ENCODE peak calls at places on chromosomes 4 and X, in eight cellular contexts. One of them, this sample, is unnamed.
A peak's percentile ranks its signal among the peaks of the same experiment; 100 is the strongest.

GRCh38 chr4:147104768-147105167 is 159.1 kb upstream of the TTC29 start:
- DNase-seq in breast epithelium: no peak
- DNase-seq in suprapubic skin: no peak
- DNase-seq in right lobe of liver: no peak
- DNase-seq in gastrocnemius medialis: no peak
- DNase-seq in vagina: no peak
- DNase-seq in K562: no peak
- DNase-seq in endothelial cell of umbilical vein: no peak
- DNase-seq in this sample: no peak

GRCh38 chr4:165635261-165635838 is 237.7 kb upstream of the TLL1 start:
- DNase-seq in breast epithelium: no peak
- DNase-seq in suprapubic skin: no peak
- DNase-seq in right lobe of liver: no peak
- DNase-seq in gastrocnemius medialis: no peak
- DNase-seq in vagina: no peak
- DNase-seq in K562: no peak
- DNase-seq in endothelial cell of umbilical vein: no peak
- DNase-seq in this sample: no peak

GRCh38 chrX:129823115-129823514 is 20.6 kb downstream of the ZDHHC9 start:
- DNase-seq in breast epithelium: no peak
- DNase-seq in suprapubic skin: no peak
- DNase-seq in right lobe of liver: no peak
- DNase-seq in gastrocnemius medialis: no peak
- DNase-seq in vagina: no peak
- DNase-seq in K562: peak; percentile 63
- DNase-seq in endothelial cell of umbilical vein: peak; percentile 44
- DNase-seq in this sample: peak; percentile 30

GRCh38 chr4:146654976-146655761 is 16.5 kb downstream of the POU4F2 start:
- DNase-seq in breast epithelium: no peak
- DNase-seq in suprapubic skin: no peak
- DNase-seq in right lobe of liver: no peak
- DNase-seq in gastrocnemius medialis: no peak
- DNase-seq in vagina: no peak
- DNase-seq in K562: no peak
- DNase-seq in endothelial cell of umbilical vein: no peak
- DNase-seq in this sample: no peak

GRCh38 chr4:146194212-146194611 is 18.7 kb downstream of the LSM6 start:
- DNase-seq in breast epithelium: no peak
- DNase-seq in suprapubic skin: no peak
- DNase-seq in right lobe of liver: no peak
- DNase-seq in gastrocnemius medialis: no peak
- DNase-seq in vagina: no peak
- DNase-seq in K562: no peak
- DNase-seq in endothelial cell of umbilical vein: no peak
- DNase-seq in this sample: no peak

GRCh38 chr4:145278341-145279121 is 98.1 kb upstream of the OTUD4 start:
- DNase-seq in breast epithelium: no peak
- DNase-seq in suprapubic skin: no peak
- DNase-seq in right lobe of liver: no peak
- DNase-seq in gastrocnemius medialis: no peak
- DNase-seq in vagina: no peak
- DNase-seq in K562: peak; percentile 79
- DNase-seq in endothelial cell of umbilical vein: peak; percentile 69
- DNase-seq in this sample: no peak

GRCh38 chr4:108001540-108001939 is 11.9 kb downstream of the HADH start:
- DNase-seq in breast epithelium: no peak
- DNase-seq in suprapubic skin: no peak
- DNase-seq in right lobe of liver: no peak
- DNase-seq in gastrocnemius medialis: no peak
- DNase-seq in vagina: no peak
- DNase-seq in K562: no peak
- DNase-seq in endothelial cell of umbilical vein: no peak
- DNase-seq in this sample: no peak

GRCh38 chr4:135124196-135124595 is 922.6 kb upstream of the PABPC4L start:
- DNase-seq in breast epithelium: no peak
- DNase-seq in suprapubic skin: no peak
- DNase-seq in right lobe of liver: no peak
- DNase-seq in gastrocnemius medialis: no peak
- DNase-seq in vagina: no peak
- DNase-seq in K562: no peak
- DNase-seq in endothelial cell of umbilical vein: no peak
- DNase-seq in this sample: no peak

GRCh38 chrX:12241026-12241425 is 102.8 kb downstream of the FRMPD4 start:
- DNase-seq in breast epithelium: no peak
- DNase-seq in suprapubic skin: no peak
- DNase-seq in right lobe of liver: no peak
- DNase-seq in gastrocnemius medialis: no peak
- DNase-seq in vagina: no peak
- DNase-seq in K562: no peak
- DNase-seq in endothelial cell of umbilical vein: no peak
- DNase-seq in this sample: no peak

GRCh38 chrX:110087485-110088356 is 84.8 kb downstream of the TMEM164 start:
- DNase-seq in breast epithelium: no peak
- DNase-seq in suprapubic skin: no peak
- DNase-seq in right lobe of liver: no peak
- DNase-seq in gastrocnemius medialis: peak; percentile 89
- DNase-seq in vagina: no peak
- DNase-seq in K562: no peak
- DNase-seq in endothelial cell of umbilical vein: peak; percentile 74
- DNase-seq in this sample: no peak

GRCh38 chr4:74044676-74045075 is 6.2 kb upstream of the CXCL3 start:
- DNase-seq in breast epithelium: no peak
- DNase-seq in suprapubic skin: no peak
- DNase-seq in right lobe of liver: no peak
- DNase-seq in gastrocnemius medialis: no peak
- DNase-seq in vagina: no peak
- DNase-seq in K562: no peak
- DNase-seq in endothelial cell of umbilical vein: peak; percentile 30
- DNase-seq in this sample: no peak

GRCh38 chr4:47926667-47927258 is 12.4 kb upstream of the NFXL1 start:
- DNase-seq in breast epithelium: no peak
- DNase-seq in suprapubic skin: no peak
- DNase-seq in right lobe of liver: no peak
- DNase-seq in gastrocnemius medialis: no peak
- DNase-seq in vagina: no peak
- DNase-seq in K562: peak; percentile 76
- DNase-seq in endothelial cell of umbilical vein: peak; percentile 49
- DNase-seq in this sample: peak; percentile 45

GRCh38 chr4:106264331-106264728 is 51.7 kb downstream of the TBCK start:
- DNase-seq in breast epithelium: no peak
- DNase-seq in suprapubic skin: no peak
- DNase-seq in right lobe of liver: no peak
- DNase-seq in gastrocnemius medialis: no peak
- DNase-seq in vagina: no peak
- DNase-seq in K562: peak; percentile 44
- DNase-seq in endothelial cell of umbilical vein: no peak
- DNase-seq in this sample: no peak

GRCh38 chr4:70725633-70726032 is 3.9 kb downstream of the RUFY3 start:
- DNase-seq in breast epithelium: no peak
- DNase-seq in suprapubic skin: no peak
- DNase-seq in right lobe of liver: no peak
- DNase-seq in gastrocnemius medialis: no peak
- DNase-seq in vagina: no peak
- DNase-seq in K562: no peak
- DNase-seq in endothelial cell of umbilical vein: no peak
- DNase-seq in this sample: no peak

GRCh38 chr4:70718811-70719604 is 2.8 kb upstream of the RUFY3 start:
- DNase-seq in breast epithelium: no peak
- DNase-seq in suprapubic skin: no peak
- DNase-seq in right lobe of liver: no peak
- DNase-seq in gastrocnemius medialis: no peak
- DNase-seq in vagina: no peak
- DNase-seq in K562: no peak
- DNase-seq in endothelial cell of umbilical vein: no peak
- DNase-seq in this sample: no peak

GRCh38 chr4:70722199-70722791 is 531 bp downstream of the RUFY3 start:
- DNase-seq in breast epithelium: no peak
- DNase-seq in suprapubic skin: no peak
- DNase-seq in right lobe of liver: no peak
- DNase-seq in gastrocnemius medialis: no peak
- DNase-seq in vagina: no peak
- DNase-seq in K562: peak; percentile 69
- DNase-seq in endothelial cell of umbilical vein: no peak
- DNase-seq in this sample: no peak

GRCh38 chr4:70724463-70724862 is 2.7 kb downstream of the RUFY3 start:
- DNase-seq in breast epithelium: no peak
- DNase-seq in suprapubic skin: no peak
- DNase-seq in right lobe of liver: no peak
- DNase-seq in gastrocnemius medialis: no peak
- DNase-seq in vagina: no peak
- DNase-seq in K562: no peak
- DNase-seq in endothelial cell of umbilical vein: no peak
- DNase-seq in this sample: no peak

DNA sequence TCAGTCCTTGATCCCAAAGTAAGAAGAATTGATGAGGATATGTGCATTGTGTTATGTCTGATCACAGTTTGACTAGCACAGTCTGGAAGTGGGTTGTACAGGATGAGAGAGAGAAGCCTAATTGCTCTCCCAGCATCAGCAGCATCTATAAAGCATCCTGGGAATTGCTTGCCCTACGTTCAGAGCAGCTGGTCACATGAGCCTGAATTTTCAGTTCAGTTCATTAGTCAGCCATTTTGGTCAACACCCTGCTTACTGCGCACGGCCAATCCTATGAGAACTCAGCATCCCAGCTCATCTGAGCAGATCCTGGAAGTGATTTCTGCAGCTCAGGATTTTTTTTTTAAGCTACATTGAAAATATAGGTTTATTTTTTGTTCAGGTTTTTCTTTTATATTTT is at the start of gene RUFY3:
- DNase-seq in breast epithelium: no peak
- DNase-seq in suprapubic skin: no peak
- DNase-seq in right lobe of liver: no peak
- DNase-seq in gastrocnemius medialis: peak; percentile 25
- DNase-seq in vagina: no peak
- DNase-seq in K562: peak; percentile 30
- DNase-seq in endothelial cell of umbilical vein: no peak
- DNase-seq in this sample: peak; percentile 38
- TF ChIP-seq POLR2A in breast epithelium: no peak
- TF ChIP-seq POLR2A in suprapubic skin: no peak
- TF ChIP-seq POLR2A in right lobe of liver: no peak
- TF ChIP-seq POLR2A in gastrocnemius medialis: no peak
- TF ChIP-seq POLR2A in vagina: no peak
- TF ChIP-seq POLR2A in K562: no peak
- TF ChIP-seq POLR2A in endothelial cell of umbilical vein: no peak
- TF ChIP-seq POLR2A in this sample: no peak

GRCh38 chr4:2051086-2051485 is 8.0 kb upstream of the NAT8L start:
- DNase-seq in breast epithelium: no peak
- DNase-seq in suprapubic skin: peak; percentile 53
- DNase-seq in right lobe of liver: peak; percentile 15
- DNase-seq in gastrocnemius medialis: peak; percentile 54
- DNase-seq in vagina: no peak
- DNase-seq in K562: no peak
- DNase-seq in endothelial cell of umbilical vein: no peak
- DNase-seq in this sample: no peak
- H3K4me1 ChIP-seq in breast epithelium: no peaks in the 10 kb centered on the region
- H3K4me1 ChIP-seq in suprapubic skin: peaks cover 7% of the 10 kb centered on the region
- H3K4me1 ChIP-seq in right lobe of liver: no peaks in the 10 kb centered on the region
- H3K4me1 ChIP-seq in gastrocnemius medialis: peaks cover 9% of the 10 kb centered on the region
- H3K4me1 ChIP-seq in vagina: no peaks in the 10 kb centered on the region
- H3K4me1 ChIP-seq in K562: no peaks in the 10 kb centered on the region
- H3K4me1 ChIP-seq in endothelial cell of umbilical vein: no peaks in the 10 kb centered on the region
- H3K4me1 ChIP-seq in this sample: no peaks in the 10 kb centered on the region

GRCh38 chr4:2515835-2516550 is 20.5 kb upstream of the FAM193A start:
- DNase-seq in breast epithelium: no peak
- DNase-seq in suprapubic skin: no peak
- DNase-seq in right lobe of liver: peak; percentile 72
- DNase-seq in gastrocnemius medialis: peak; percentile 39
- DNase-seq in vagina: no peak
- DNase-seq in K562: no peak
- DNase-seq in endothelial cell of umbilical vein: no peak
- DNase-seq in this sample: no peak
- TF ChIP-seq POLR2A in breast epithelium: no peak
- TF ChIP-seq POLR2A in suprapubic skin: no peak
- TF ChIP-seq POLR2A in right lobe of liver: no peak
- TF ChIP-seq POLR2A in gastrocnemius medialis: no peak
- TF ChIP-seq POLR2A in vagina: no peak
- TF ChIP-seq POLR2A in K562: no peak
- TF ChIP-seq POLR2A in endothelial cell of umbilical vein: no peak
- TF ChIP-seq POLR2A in this sample: no peak

GRCh38 chrX:107447642-107448041 is 1.8 kb upstream of the FRMPD3 start:
- DNase-seq in breast epithelium: no peak
- DNase-seq in suprapubic skin: no peak
- DNase-seq in right lobe of liver: no peak
- DNase-seq in gastrocnemius medialis: no peak
- DNase-seq in vagina: no peak
- DNase-seq in K562: no peak
- DNase-seq in endothelial cell of umbilical vein: no peak
- DNase-seq in this sample: no peak

GRCh38 chrX:107451754-107452153 is 2.3 kb downstream of the FRMPD3 start:
- DNase-seq in breast epithelium: no peak
- DNase-seq in suprapubic skin: no peak
- DNase-seq in right lobe of liver: no peak
- DNase-seq in gastrocnemius medialis: no peak
- DNase-seq in vagina: no peak
- DNase-seq in K562: no peak
- DNase-seq in endothelial cell of umbilical vein: no peak
- DNase-seq in this sample: no peak

GRCh38 chrX:107449490-107450175 is at the start of gene FRMPD3:
- DNase-seq in breast epithelium: no peak
- DNase-seq in suprapubic skin: no peak
- DNase-seq in right lobe of liver: no peak
- DNase-seq in gastrocnemius medialis: no peak
- DNase-seq in vagina: no peak
- DNase-seq in K562: no peak
- DNase-seq in endothelial cell of umbilical vein: no peak
- DNase-seq in this sample: no peak

GRCh38 chrX:107450823-107451509 is 1.5 kb downstream of the FRMPD3 start:
- DNase-seq in breast epithelium: no peak
- DNase-seq in suprapubic skin: no peak
- DNase-seq in right lobe of liver: no peak
- DNase-seq in gastrocnemius medialis: no peak
- DNase-seq in vagina: no peak
- DNase-seq in K562: peak; percentile 16
- DNase-seq in endothelial cell of umbilical vein: no peak
- DNase-seq in this sample: no peak

DNA sequence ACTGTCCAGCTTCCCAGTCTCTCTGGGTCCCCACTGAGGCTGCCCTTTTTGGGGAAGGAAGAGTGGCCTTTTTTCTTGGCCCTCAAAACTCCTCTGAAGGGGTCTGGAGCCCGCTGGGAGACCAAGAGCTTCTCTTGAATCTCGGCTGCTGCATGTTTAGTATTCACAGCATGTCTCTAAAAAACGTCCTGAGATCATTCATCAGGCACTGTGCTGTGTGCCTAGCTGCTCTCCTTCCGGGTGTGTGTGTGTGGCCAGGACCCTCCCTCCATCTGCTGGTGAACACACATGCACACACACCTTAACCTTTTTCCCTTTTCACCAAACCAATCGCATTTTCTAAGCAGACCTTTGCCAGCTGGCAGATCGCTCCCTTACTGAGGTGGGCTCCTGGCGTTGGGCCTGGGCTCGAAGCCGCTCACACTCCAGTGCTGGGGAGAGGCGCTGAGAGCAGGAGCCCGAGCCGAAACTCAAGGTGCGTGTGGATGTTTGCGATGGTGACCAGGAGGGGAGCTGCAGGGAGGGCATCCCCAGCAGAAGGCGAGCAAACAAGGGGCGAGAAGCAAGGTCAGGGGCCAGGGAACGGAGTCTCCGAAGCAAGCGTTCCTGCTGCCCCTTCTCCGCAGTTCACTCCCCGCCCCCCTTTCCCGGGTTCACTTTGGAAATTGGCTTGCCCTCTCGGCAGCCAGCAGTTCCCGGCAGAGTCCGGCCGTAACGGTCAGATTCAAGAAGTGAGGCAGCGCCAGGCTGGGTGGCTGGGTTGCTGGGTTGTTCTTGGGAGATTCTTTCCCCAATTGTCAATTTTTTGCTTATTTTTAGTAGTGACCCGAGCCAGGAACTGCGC is 605 bp upstream of the FRMPD3 start:
- DNase-seq in breast epithelium: no peak
- DNase-seq in suprapubic skin: no peak
- DNase-seq in right lobe of liver: no peak
- DNase-seq in gastrocnemius medialis: no peak
- DNase-seq in vagina: no peak
- DNase-seq in K562: no peak
- DNase-seq in endothelial cell of umbilical vein: no peak
- DNase-seq in this sample: no peak
- H3K4me1 ChIP-seq in breast epithelium: no peaks in the 10 kb centered on the region
- H3K4me1 ChIP-seq in suprapubic skin: peaks cover 7% of the 10 kb centered on the region
- H3K4me1 ChIP-seq in right lobe of liver: no peaks in the 10 kb centered on the region
- H3K4me1 ChIP-seq in gastrocnemius medialis: no peaks in the 10 kb centered on the region
- H3K4me1 ChIP-seq in vagina: no peaks in the 10 kb centered on the region
- H3K4me1 ChIP-seq in K562: no peaks in the 10 kb centered on the region
- H3K4me1 ChIP-seq in endothelial cell of umbilical vein: no peaks in the 10 kb centered on the region
- H3K4me1 ChIP-seq in this sample: no peaks in the 10 kb centered on the region

This sample was measured in heart left ventricle.